ENCODE peak calls at places on chromosomes 7 and 10, in six cellular contexts. A is aorta; L is A549; N is CD4-positive, CD25-positive, alpha-beta regulatory T cell; X is CD8-positive, alpha-beta memory T cell; U is PC-9. J is an unnamed sample. For H3K4me1, the result is how much of the 10 kb centered on the place peaks cover.

GRCh38 chr10:93746844-93747284 is 10.9 kb upstream of the LGI1 start:
- DNase-seq in L (peak), X (no peak), N (no peak), U (peak), A (no peak), J (peak)

GRCh38 chr10:62637249-62638061 is 167.1 kb upstream of the ADO start:
- DNase-seq in L (no peak), N (peak), A (no peak), X (peak), U (no peak), J (no peak)

GRCh38 chr10:100025528-100026070 is 15.9 kb upstream of the DNMBP start:
- DNase-seq in N (no peak), A (no peak), X (no peak), L (no peak), U (no peak), J (no peak)

GRCh38 chr10:67936416-67936815 is 52.0 kb downstream of the SIRT1 start:
- DNase-seq in N (no peak), U (no peak), A (no peak), X (no peak), L (no peak), J (no peak)

GRCh38 chr7:131327049-131327625 is 539 bp upstream of the MKLN1 start:
- DNase-seq in A (no peak), N (peak), L (peak), U (peak), X (no peak), J (peak)

GRCh38 chr7:31767686-31768358 is 80.8 kb downstream of the PPP1R17 start:
- DNase-seq in U (no peak), A (no peak), L (no peak), X (no peak), N (no peak), J (no peak)

GRCh38 chr7:22147113-22147512 is 201.4 kb upstream of the CDCA7L start:
- DNase-seq in N (no peak), L (no peak), U (no peak), A (no peak), X (no peak), J (no peak)

GRCh38 chr7:128174391-128174790 is 66.7 kb upstream of the LEP start:
- DNase-seq in A (no peak), L (no peak), X (no peak), N (no peak), U (no peak), J (no peak)

GRCh38 chr10:79561257-79561656 is 1.1 kb upstream of the SFTPA2 start:
- DNase-seq in A (no peak), U (no peak), L (no peak), N (no peak), X (no peak), J (no peak)

GRCh38 chr10:104802941-104803340 is 161.9 kb downstream of the SORCS3 start:
- DNase-seq in X (no peak), L (no peak), U (no peak), A (no peak), N (no peak), J (no peak)

GRCh38 chr10:95544783-95545500 is 16.2 kb downstream of the SORBS1 start:
- DNase-seq in L (no peak), N (no peak), A (no peak), X (no peak), U (no peak), J (no peak)

GRCh38 chr7:123828805-123829204 is 16.2 kb upstream of the HYAL4 start:
- DNase-seq in X (no peak), N (no peak), U (no peak), L (no peak), A (no peak), J (no peak)

GRCh38 chr10:96709525-96709924 is 10.8 kb downstream of the PIK3AP1 start:
- DNase-seq in L (no peak), A (no peak), U (no peak), N (no peak), X (no peak), J (no peak)

GRCh38 chr10:96705134-96705533 is 15.2 kb downstream of the PIK3AP1 start:
- DNase-seq in X (no peak), A (no peak), L (no peak), U (no peak), N (no peak), J (no peak)

GRCh38 chr10:96703358-96703757 is 17.0 kb downstream of the PIK3AP1 start:
- DNase-seq in U (no peak), X (no peak), A (no peak), N (no peak), L (no peak), J (no peak)

GRCh38 chr10:96708456-96708855 is 11.9 kb downstream of the PIK3AP1 start:
- DNase-seq in A (no peak), U (no peak), L (no peak), X (no peak), N (no peak), J (no peak)

DNA sequence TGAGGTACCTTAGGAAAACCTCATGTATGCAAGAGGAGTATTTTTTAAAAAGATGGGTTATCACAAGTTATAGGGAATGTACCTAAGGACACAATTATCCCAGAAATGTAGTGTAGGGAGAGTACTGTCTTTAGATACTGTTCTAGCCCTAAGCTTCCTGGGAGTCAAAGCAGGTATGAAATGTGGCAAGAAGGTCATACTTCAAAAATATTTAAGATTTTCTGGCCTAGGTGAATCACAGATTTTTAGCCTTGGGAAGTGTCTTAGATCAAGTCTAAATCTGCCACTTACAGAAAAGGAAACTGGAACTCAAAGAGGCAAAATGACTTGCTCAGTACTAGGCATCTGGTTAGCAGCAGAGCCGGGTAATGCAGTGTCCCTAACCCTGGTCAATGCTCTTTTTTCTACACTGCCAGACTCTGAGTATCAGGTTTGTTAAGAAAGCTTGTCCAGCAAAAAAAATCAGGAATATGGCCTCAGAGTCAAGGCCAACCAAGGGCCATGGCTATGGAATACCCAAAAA is 13.9 kb downstream of the PIK3AP1 start:
- DNase-seq in A (no peak), N (no peak), U (no peak), X (no peak), L (no peak), J (no peak)
- H3K4me1 ChIP-seq in A (under half), N (under half), U (under half), X (under half), L (under half), J (under half)

GRCh38 chr10:122124808-122125207 is 135.8 kb downstream of the TACC2 start:
- DNase-seq in N (no peak), L (no peak), A (no peak), X (no peak), U (no peak), J (no peak)

GRCh38 chr10:122123186-122123585 is 134.2 kb downstream of the TACC2 start:
- DNase-seq in L (no peak), N (no peak), X (no peak), U (no peak), A (no peak), J (no peak)

GRCh38 chr10:122126763-122127659 is 138.0 kb downstream of the TACC2 start:
- DNase-seq in N (no peak), U (peak), L (peak), A (no peak), X (no peak), J (peak)

GRCh38 chr10:122122493-122122892 is 133.5 kb downstream of the TACC2 start:
- DNase-seq in A (no peak), X (no peak), N (no peak), L (no peak), U (no peak), J (no peak)

DNA sequence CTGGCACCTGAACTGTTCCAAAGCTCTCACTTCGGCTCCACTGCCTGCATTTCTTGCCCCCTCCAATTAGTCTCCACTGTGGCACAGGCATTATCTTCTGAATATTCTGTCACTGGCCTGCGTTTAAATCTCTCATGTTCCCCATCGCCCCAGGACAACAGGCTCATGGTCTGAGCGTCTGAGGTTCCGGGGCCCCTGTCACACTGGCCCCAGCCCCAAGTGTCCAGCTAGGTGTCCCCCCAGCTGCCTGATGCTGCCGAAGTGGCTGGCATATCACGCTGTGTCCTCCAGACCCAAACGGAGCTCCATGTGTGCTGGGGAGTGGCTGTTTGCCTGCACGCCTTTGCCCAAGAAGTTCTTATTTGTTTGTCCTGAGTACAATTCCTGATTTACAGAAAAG is 135.4 kb downstream of the TACC2 start:
- DNase-seq in A (no peak), L (no peak), N (no peak), X (no peak), U (no peak), J (no peak)
- H3K4me3 ChIP-seq in A (no peak), L (no peak), N (no peak), X (no peak), U (no peak), J (no peak)

GRCh38 chr7:139733751-139734150 is 44.0 kb downstream of the HIPK2 start:
- DNase-seq in X (no peak), U (no peak), L (no peak), N (no peak), A (no peak), J (no peak)
- H3K4me1 ChIP-seq in X (under half), U (under half), L (half or more), N (under half), A (under half), J (under half)

DNA sequence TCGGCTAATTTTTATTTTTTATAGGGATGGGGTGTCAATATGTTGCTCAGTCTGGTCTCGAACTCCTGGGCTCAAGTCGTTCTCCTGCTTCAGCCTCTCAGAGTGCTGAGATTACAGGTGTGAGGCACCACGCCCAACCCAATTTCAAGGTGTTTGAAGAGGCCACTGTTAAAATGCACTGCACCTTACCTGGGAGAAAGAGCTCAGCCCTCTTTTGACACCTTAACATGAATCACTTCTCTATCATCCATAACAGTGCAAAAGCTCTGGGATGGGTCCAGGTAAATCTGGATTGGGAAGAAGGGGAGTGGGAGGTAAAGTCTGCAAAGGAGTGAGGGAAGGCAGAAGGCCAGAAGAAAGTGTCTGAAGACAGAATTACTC is 557 bp upstream of the ZNF282 start:
- DNase-seq in A (no peak), U (no peak), N (no peak), X (no peak), L (no peak), J (no peak)
- H3K4me3 ChIP-seq in A (no peak), U (peak), N (peak), X (peak), L (peak), J (peak)

DNA sequence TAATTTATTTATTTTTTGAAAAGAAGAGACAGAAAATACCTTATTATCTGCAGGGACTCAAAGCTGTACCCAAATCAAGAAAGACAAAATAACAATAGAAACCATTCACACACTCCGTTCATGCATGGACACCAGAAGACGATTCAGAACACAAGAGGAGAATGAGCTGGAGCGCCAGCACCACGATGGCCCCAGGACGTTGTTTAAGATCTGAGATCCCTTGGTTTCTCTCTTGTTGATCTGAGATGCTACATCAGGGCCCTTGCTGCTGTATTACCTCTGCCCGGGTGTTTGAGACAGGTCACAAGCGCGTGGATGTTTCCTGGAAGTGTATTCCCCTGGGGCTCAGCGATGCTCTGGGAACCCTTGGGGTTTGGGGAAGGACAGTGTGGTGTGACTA is 46.8 kb downstream of the CHST3 start:
- DNase-seq in A (no peak), X (no peak), N (no peak), U (no peak), L (no peak), J (no peak)
- H3K4me1 ChIP-seq in A (under half), X (under half), N (under half), U (under half), L (under half), J (under half)

J was measured in Caco-2.